ENCODE peak calls at places on chromosomes 13 and 19, in six cellular contexts. D is left ventricle myocardium inferior, N is breast epithelium, E is choroid plexus epithelial cell, W is OCI-LY7, H is heart left ventricle. X is an unnamed sample.

GRCh38 chr13:96940961-96941360 is 53.3 kb downstream of the OXGR1 start:
- DNase-seq in H (no peak), E (no peak), W (no peak), N (no peak), D (no peak), X (no peak)

GRCh38 chr19:7410946-7411345 is 62.2 kb downstream of the ARHGEF18 start:
- DNase-seq in H (no peak), D (no peak), N (no peak), W (no peak), E (no peak), X (no peak)

GRCh38 chr19:3383121-3383722 is 16.8 kb downstream of the NFIC start:
- DNase-seq in N (no peak), D (peak), W (no peak), E (no peak), H (no peak), X (no peak)

GRCh38 chr13:81106348-81106747 is 765.4 kb upstream of the SPRY2 start:
- DNase-seq in D (no peak), N (no peak), E (no peak), H (no peak), W (no peak), X (no peak)

GRCh38 chr19:1252818-1253513 is 4.6 kb downstream of the MIDN start:
- DNase-seq in W (peak), N (peak), D (peak), E (peak), H (peak), X (no peak)

GRCh38 chr19:48490980-48491792 is 20.4 kb downstream of the LMTK3 start:
- DNase-seq in W (peak), D (no peak), E (peak), H (no peak), N (no peak), X (no peak)

GRCh38 chr19:49691243-49692101 is 556 bp downstream of the CPT1C start:
- DNase-seq in H (no peak), E (peak), D (peak), W (no peak), N (no peak), X (no peak)

GRCh38 chr19:57949296-57949695 is 1.8 kb upstream of the ZNF256 start:
- DNase-seq in H (no peak), D (peak), N (no peak), E (no peak), W (no peak), X (no peak)

GRCh38 chr19:32646556-32646955 is 28.4 kb downstream of the ANKRD27 start:
- DNase-seq in W (no peak), H (no peak), N (no peak), E (no peak), D (no peak), X (no peak)

DNA sequence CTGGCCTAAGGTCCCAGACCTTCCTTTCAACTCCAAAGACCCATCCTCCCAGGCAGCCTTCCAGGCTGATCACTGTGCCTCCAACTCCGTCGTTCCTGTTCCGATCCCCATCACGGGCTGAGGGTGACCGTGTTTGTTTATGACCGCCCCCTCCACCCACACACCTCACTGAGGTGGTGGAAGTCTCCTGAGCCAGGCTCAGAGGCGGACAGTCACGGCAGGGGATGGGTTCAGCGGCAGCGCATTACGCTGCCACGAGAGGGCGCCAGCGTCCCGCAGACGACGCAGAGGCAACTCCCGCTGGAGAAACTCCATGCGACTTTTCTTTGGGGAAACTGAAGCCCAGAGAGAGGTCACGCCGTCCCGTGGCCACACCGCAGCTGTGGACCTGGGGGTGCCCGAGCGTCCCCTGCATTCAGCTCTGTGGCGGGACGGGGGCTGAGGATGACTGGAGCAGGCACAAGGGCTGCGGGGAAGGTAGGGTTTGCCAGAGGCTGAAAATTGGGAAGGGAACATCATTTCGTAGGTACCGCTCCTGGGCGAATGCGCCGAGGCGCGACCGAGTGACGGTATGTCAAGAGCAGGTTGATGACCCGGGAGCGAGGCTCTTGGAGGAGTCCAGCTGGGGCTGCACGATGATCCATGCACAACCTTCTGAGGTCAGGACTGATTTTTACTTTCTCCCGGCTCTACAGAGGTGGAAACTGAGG is 920 bp upstream of the ARRDC2 start:
- DNase-seq in E (peak), W (peak), D (peak), N (peak), H (peak), X (no peak)
- TF ChIP-seq CTCF in E (peak), W (peak), D (peak), N (peak), H (peak), X (peak)

GRCh38 chr19:54262066-54262465 is 5.0 kb upstream of the LILRB5 start:
- DNase-seq in W (no peak), D (no peak), H (no peak), N (no peak), E (no peak), X (no peak)
- H3K4me3 ChIP-seq in W (no peak), D (no peak), H (no peak), N (no peak), E (no peak), X (no peak)

DNA sequence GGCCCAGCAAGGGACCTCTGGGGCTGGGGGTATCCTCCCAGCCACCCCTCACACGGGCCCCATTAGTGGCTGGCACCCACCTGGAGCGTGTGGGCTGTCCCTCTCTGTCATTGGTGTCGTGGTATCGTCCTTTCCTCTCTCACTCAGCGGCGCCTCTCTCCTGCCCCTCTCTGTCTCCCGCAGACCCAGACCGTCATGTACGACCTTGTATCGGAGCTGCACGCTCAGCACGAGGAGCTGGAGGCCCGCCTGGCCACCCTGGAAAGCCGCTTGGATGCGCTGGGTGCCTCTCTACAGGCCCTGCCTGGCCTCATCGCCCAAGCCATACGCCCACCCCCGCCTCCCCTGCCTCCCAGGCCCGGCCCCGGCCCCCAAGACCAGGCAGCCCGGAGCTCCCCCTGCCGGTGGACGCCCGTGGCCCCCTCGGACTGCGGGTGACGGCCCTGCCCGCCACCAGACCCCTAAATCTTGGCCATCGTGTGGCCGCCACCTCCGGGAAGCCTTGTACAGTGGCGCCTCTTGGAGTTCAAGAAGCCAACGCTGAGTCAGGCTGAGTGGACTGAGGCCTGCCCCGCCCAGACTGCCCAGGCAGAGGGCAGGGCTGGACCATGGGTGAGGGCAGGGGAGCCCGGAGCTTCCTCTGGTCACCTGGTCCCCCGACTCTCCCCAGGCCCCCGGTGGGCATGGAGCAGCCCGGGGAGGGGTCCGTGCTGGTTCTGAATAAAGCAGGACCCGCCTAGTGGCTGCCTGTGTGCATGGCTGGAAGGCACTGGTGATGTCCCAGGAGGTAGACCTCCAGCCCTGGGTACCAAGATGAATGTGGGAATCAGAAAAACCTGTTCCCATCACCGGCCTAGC is 9.8 kb upstream of the ARRDC2 start:
- DNase-seq in W (peak), D (no peak), E (no peak), N (no peak), H (no peak), X (no peak)
- TF ChIP-seq CTCF in W (peak), D (no peak), E (peak), N (no peak), H (no peak), X (no peak)

GRCh38 chr13:33531484-33531883 is 245.9 kb upstream of the STARD13 start:
- DNase-seq in N (no peak), E (no peak), W (no peak), H (no peak), D (no peak), X (no peak)

GRCh38 chr13:33526718-33527117 is 241.2 kb upstream of the STARD13 start:
- DNase-seq in H (no peak), E (no peak), W (no peak), N (no peak), D (no peak), X (no peak)

GRCh38 chr13:33524086-33524485 is 238.5 kb upstream of the STARD13 start:
- DNase-seq in H (no peak), N (no peak), W (no peak), E (peak), D (no peak), X (no peak)

GRCh38 chr13:33520480-33520839 is 234.9 kb upstream of the STARD13 start:
- DNase-seq in D (no peak), W (no peak), E (no peak), N (no peak), H (no peak), X (no peak)

DNA sequence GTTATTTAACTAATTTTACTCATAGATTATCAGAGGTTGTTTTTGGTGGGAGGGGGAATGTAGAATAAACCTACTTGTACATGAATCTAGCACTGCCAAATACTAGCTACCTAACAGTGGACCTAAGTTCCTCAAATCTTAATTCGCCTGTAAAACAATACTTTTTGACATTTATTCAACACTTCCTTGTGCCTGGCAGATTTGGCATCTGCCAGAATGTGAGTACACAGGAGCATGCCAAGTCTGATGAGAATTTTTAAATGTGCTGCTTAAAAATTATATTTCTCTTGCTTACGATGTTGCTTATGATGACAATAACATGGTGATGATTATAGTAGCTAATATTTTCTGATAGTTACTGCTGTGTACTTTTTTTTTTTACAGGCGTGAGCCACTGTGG is 240.2 kb upstream of the STARD13 start:
- DNase-seq in E (no peak), N (no peak), W (no peak), D (no peak), H (no peak), X (no peak)
- H3K4me3 ChIP-seq in E (no peak), N (no peak), W (no peak), D (no peak), H (no peak), X (no peak)

DNA sequence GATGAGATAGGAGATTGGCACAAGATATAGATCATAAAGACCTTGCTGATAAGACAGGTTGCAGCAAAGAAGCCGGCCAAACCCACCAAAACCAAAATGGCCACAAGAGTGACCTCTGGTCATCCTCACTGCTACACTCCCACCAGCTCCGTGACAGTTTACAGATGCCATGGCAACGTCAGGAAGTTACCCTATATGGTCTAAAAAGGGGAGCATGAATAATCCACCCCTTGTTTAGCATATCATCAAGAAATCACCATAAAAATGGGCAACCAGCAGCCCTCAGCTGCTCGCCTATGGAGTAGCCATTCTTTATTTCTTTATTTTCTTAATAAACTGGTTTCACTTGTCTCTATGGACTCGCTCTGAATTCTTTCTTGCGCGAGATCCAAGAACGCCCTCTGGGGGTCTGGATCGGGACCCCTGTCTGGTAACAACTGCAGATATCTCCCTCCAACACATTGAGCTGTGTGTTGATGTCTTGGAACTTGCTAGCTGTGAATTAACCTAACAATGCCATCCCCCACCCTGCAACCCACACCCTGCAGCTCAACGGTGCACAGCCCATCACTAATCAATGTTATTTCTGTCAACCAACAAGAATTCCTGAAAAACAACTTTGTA is 27.1 kb upstream of the GRTP1 start:
- DNase-seq in E (no peak), N (no peak), W (no peak), D (no peak), H (no peak), X (no peak)
- TF ChIP-seq CTCF in E (peak), N (no peak), W (no peak), D (no peak), H (no peak), X (no peak)

X was measured in LNCaP clone FGC.